ENCODE peak calls at places on chromosomes 5 and 9, in nine cellular contexts. V is dorsolateral prefrontal cortex, L is neural progenitor cell, N is IMR-90, W is GM23338, Z is upper lobe of left lung, S is kidney epithelial cell, E is tibial artery, Y is A673. H is an unnamed sample.
A peak's percentile ranks its signal among the peaks of the same experiment; 100 is the strongest.

GRCh38 chr5:141521244-141521781 is 32.4 kb downstream of the PCDHGC5 start:
- DNase-seq in V (no peak), L (peak; percentile 61), N (peak; percentile 100), W (no peak), Z (no peak), S (peak; percentile 99), E (no peak), Y (peak; percentile 88), H (peak; percentile 99)

GRCh38 chr5:3659907-3660306 is 64.3 kb downstream of the IRX1 start:
- DNase-seq in V (no peak), L (no peak), N (peak; percentile 4), W (no peak), Z (no peak), S (no peak), E (no peak), Y (no peak), H (no peak)

GRCh38 chr5:170467000-170467707 is 36.7 kb upstream of the KCNIP1 start:
- DNase-seq in V (no peak), L (no peak), N (peak; percentile 90), W (no peak), Z (no peak), S (peak; percentile 85), E (no peak), Y (peak; percentile 42), H (peak; percentile 85)

GRCh38 chr5:100165309-100165708 is 369.9 kb upstream of the FAM174A start:
- DNase-seq in V (no peak), L (no peak), N (no peak), W (no peak), Z (no peak), S (no peak), E (no peak), Y (no peak), H (no peak)

GRCh38 chr5:73482383-73483193 is 15.7 kb upstream of the BTF3 start:
- DNase-seq in V (no peak), L (no peak), N (peak; percentile 86), W (no peak), Z (no peak), S (no peak), E (no peak), Y (no peak), H (peak; percentile 59)

GRCh38 chr5:142816577-142816976 is 46.4 kb downstream of the ARHGAP26 start:
- DNase-seq in V (peak; percentile 59), L (no peak), N (peak; percentile 57), W (no peak), Z (no peak), S (peak; percentile 34), E (peak; percentile 76), Y (peak; percentile 91), H (peak; percentile 60)

GRCh38 chr9:125516381-125516960 is 190.5 kb downstream of the MAPKAP1 start:
- DNase-seq in V (no peak), L (no peak), N (no peak), W (no peak), Z (no peak), S (no peak), E (no peak), Y (no peak), H (no peak)

GRCh38 chr5:168860081-168860480 is 280.9 kb upstream of the PANK3 start:
- DNase-seq in V (no peak), L (no peak), N (no peak), W (no peak), Z (no peak), S (no peak), E (no peak), Y (no peak), H (no peak)

GRCh38 chr9:129263836-129264235 is 85.8 kb upstream of the IER5L start:
- DNase-seq in V (no peak), L (no peak), N (no peak), W (no peak), Z (no peak), S (no peak), E (no peak), Y (no peak), H (no peak)

GRCh38 chr9:89185980-89186379 is 7.4 kb upstream of the SHC3 start:
- DNase-seq in V (no peak), L (peak; percentile 75), N (peak; percentile 29), W (peak; percentile 68), Z (no peak), S (no peak), E (no peak), Y (peak; percentile 41), H (peak; percentile 23)

GRCh38 chr9:105415344-105415980 is 32.4 kb upstream of the FSD1L start:
- DNase-seq in V (peak; percentile 57), L (peak; percentile 87), N (peak; percentile 55), W (peak; percentile 90), Z (no peak), S (no peak), E (no peak), Y (peak; percentile 66), H (peak; percentile 43)

GRCh38 chr9:115373000-115373709 is 255.2 kb upstream of the TNC start:
- DNase-seq in V (no peak), L (no peak), N (peak; percentile 98), W (no peak), Z (no peak), S (peak; percentile 96), E (no peak), Y (peak; percentile 84), H (peak; percentile 97)

GRCh38 chr5:91651704-91652103 is 268.6 kb upstream of the ARRDC3 start:
- DNase-seq in V (no peak), L (no peak), N (no peak), W (no peak), Z (peak; percentile 1), S (no peak), E (no peak), Y (no peak), H (no peak)

GRCh38 chr5:103393131-103393754 is 134.7 kb downstream of the MACIR start:
- DNase-seq in V (no peak), L (peak; percentile 67), N (no peak), W (peak; percentile 75), Z (no peak), S (no peak), E (no peak), Y (peak; percentile 90), H (peak; percentile 6)

GRCh38 chr9:36566813-36567217 is 5.9 kb upstream of the MELK start:
- DNase-seq in V (peak; percentile 77), L (no peak), N (peak; percentile 25), W (no peak), Z (no peak), S (no peak), E (peak; percentile 92), Y (no peak), H (peak; percentile 44)

GRCh38 chr5:14143509-14143842 is 334 bp downstream of the TRIO start:
- DNase-seq in V (no peak), L (peak; percentile 67), N (no peak), W (no peak), Z (no peak), S (no peak), E (no peak), Y (no peak), H (no peak)

GRCh38 chr5:92508271-92508670 is 1072.7 kb downstream of the NR2F1-AS1 start:
- DNase-seq in V (no peak), L (no peak), N (no peak), W (no peak), Z (no peak), S (no peak), E (no peak), Y (no peak), H (no peak)

GRCh38 chr5:152595327-152595890 is 190.3 kb upstream of the NMUR2 start:
- DNase-seq in V (no peak), L (peak; percentile 56), N (no peak), W (no peak), Z (no peak), S (no peak), E (no peak), Y (no peak), H (no peak)

GRCh38 chr5:14075937-14076336 is 67.2 kb upstream of the TRIO start:
- DNase-seq in V (no peak), L (no peak), N (no peak), W (no peak), Z (no peak), S (no peak), E (no peak), Y (no peak), H (no peak)

DNA sequence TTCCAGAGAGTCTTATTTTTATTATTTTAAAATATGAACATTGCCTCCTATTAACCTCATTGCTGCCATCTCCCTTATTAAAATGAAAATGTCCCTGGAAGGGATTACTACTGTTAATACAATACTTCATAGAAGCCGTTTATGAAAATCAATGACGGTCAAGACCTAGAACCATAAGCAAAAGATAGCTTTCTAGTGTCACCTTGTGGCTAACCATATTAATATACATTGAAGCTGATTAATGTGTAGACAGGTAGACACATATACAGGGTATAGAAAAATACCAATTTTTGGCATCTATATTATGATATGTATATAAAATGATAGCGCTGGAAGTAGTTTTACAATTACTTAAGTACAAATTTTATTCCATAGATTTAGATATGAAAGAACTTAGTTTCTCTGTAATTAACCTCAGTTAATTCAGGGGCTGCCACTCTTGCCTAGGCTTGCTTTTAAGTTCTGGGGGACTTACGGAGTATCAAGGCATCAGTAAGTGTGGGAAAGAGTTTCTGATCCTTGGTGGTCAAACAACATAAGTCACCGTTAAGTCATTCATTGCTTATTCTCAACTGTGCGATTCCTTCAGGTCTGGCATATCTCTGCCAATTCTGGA is 2.5 kb upstream of the YTHDC2 start:
- DNase-seq in V (no peak), L (peak; percentile 8), N (peak; percentile 69), W (no peak), Z (no peak), S (no peak), E (no peak), Y (no peak), H (peak; percentile 55)
- TF ChIP-seq CTCF in V (no peak), L (peak; percentile 46), N (peak; percentile 75), W (peak; percentile 43), Z (peak; percentile 42), S (peak; percentile 40), E (peak; percentile 22), Y (peak; percentile 45), H (peak; percentile 37)

GRCh38 chr9:134356496-134357470 is 30.5 kb downstream of the RXRA start:
- DNase-seq in V (no peak), L (no peak), N (no peak), W (no peak), Z (no peak), S (no peak), E (no peak), Y (no peak), H (no peak)
- H3K4me3 ChIP-seq in V (no peak overlapping the region), L (no peak overlapping the region), N (no peak overlapping the region), W (no peak overlapping the region), Z (no peak overlapping the region), S (no peak overlapping the region), E (no peak overlapping the region), Y (no peak overlapping the region), H (no peak overlapping the region)

GRCh38 chr5:146049704-146050026 is 55.7 kb downstream of the PLAC8L1 start:
- DNase-seq in V (no peak), L (no peak), N (no peak), W (no peak), Z (no peak), S (no peak), E (no peak), Y (no peak), H (no peak)
- TF ChIP-seq CTCF in V (no peak), L (no peak), N (no peak), W (no peak), Z (no peak), S (no peak), E (peak; percentile 2), Y (peak; percentile 17), H (no peak)

DNA sequence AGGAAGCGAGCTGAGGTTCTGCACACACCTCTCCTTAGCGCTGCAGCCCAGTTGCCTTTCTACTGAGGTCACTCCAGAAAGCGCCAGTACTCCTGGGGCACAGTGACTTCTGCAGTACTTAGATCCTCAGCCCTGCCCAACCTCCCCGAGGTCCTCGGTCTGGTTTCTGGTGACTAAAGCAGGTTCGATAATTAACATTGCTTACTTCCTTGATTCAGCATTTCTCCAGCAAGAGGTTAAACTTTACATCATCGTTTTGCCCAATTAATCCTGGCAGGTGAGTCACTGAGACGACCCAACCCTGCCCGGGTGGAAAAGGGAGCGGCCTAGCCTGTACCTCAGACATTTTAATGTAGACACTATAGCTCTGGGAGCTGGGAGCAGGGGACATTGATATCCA is 77.6 kb downstream of the PLAC8L1 start:
- DNase-seq in V (no peak), L (no peak), N (no peak), W (no peak), Z (no peak), S (peak; percentile 95), E (no peak), Y (no peak), H (peak; percentile 21)
- H3K4me3 ChIP-seq in V (no peak overlapping the region), L (no peak overlapping the region), N (no peak overlapping the region), W (no peak overlapping the region), Z (no peak overlapping the region), S (no peak overlapping the region), E (no peak overlapping the region), Y (no peak overlapping the region), H (no peak overlapping the region)